ENCODE peak calls at places on chromosomes 7 and 10, in nine cellular contexts. Z, V, C, L, N, B, P, W and M are unnamed samples.

GRCh38 chr10:33286186-33286934 is 48.1 kb downstream of the NRP1 start:
- DNase-seq in Z (no peak), V (no peak), C (no peak), L (no peak), N (no peak), B (no peak), P (no peak), W (no peak), M (no peak)

GRCh38 chr10:104777086-104777799 is 136.2 kb downstream of the SORCS3 start:
- DNase-seq in Z (peak), V (no peak), C (no peak), L (no peak), N (no peak), B (no peak), P (no peak), W (no peak), M (no peak)

GRCh38 chr10:116848912-116849270 is 408 bp upstream of the ENO4 start:
- DNase-seq in Z (no peak), V (no peak), C (no peak), L (peak), N (no peak), B (no peak), P (no peak), W (no peak), M (no peak)

GRCh38 chr7:47218378-47219176 is 363.3 kb downstream of the TNS3 start:
- DNase-seq in Z (no peak), V (no peak), C (no peak), L (no peak), N (no peak), B (no peak), P (peak), W (peak), M (no peak)

GRCh38 chr10:85048644-85049043 is 720.3 kb downstream of the CCSER2 start:
- DNase-seq in Z (no peak), V (no peak), C (no peak), L (no peak), N (no peak), B (no peak), P (no peak), W (no peak), M (no peak)

GRCh38 chr10:45181483-45181882 is 133.9 kb downstream of the OR13A1 start:
- DNase-seq in Z (no peak), V (no peak), C (no peak), L (no peak), N (no peak), B (no peak), P (peak), W (no peak), M (no peak)

GRCh38 chr7:57425969-57426628 is 23.9 kb upstream of the ZNF716 start:
- DNase-seq in Z (no peak), V (no peak), C (no peak), L (no peak), N (no peak), B (no peak), P (no peak), W (no peak), M (peak)

GRCh38 chr10:123301077-123301875 is 147.1 kb downstream of the BUB3 start:
- DNase-seq in Z (peak), V (no peak), C (no peak), L (no peak), N (no peak), B (peak), P (peak), W (no peak), M (no peak)

GRCh38 chr7:95478139-95479037 is 7.4 kb upstream of the ASB4 start:
- DNase-seq in Z (peak), V (peak), C (no peak), L (peak), N (no peak), B (peak), P (peak), W (peak), M (no peak)

GRCh38 chr10:10680496-10680895 is 337.2 kb upstream of the CELF2 start:
- DNase-seq in Z (no peak), V (no peak), C (no peak), L (no peak), N (no peak), B (no peak), P (no peak), W (no peak), M (no peak)

GRCh38 chr10:16986406-16987128 is 143.0 kb downstream of the CUBN start:
- DNase-seq in Z (no peak), V (no peak), C (no peak), L (no peak), N (no peak), B (no peak), P (peak), W (peak), M (no peak)

GRCh38 chr10:34655286-34656170 is 159.6 kb downstream of the PARD3 start:
- DNase-seq in Z (peak), V (peak), C (no peak), L (no peak), N (no peak), B (peak), P (peak), W (peak), M (no peak)

GRCh38 chr7:40972426-40972825 is 730.5 kb downstream of the INHBA start:
- DNase-seq in Z (no peak), V (no peak), C (no peak), L (no peak), N (no peak), B (no peak), P (no peak), W (no peak), M (no peak)

GRCh38 chr7:74514131-74514591 is 60.5 kb downstream of the GTF2IRD1 start:
- DNase-seq in Z (no peak), V (no peak), C (no peak), L (no peak), N (no peak), B (no peak), P (no peak), W (no peak), M (no peak)

GRCh38 chr10:23065549-23065948 is 29.8 kb upstream of the MSRB2 start:
- DNase-seq in Z (no peak), V (peak), C (no peak), L (peak), N (peak), B (peak), P (peak), W (peak), M (no peak)
- TF ChIP-seq CTCF in Z (no peak), V (no peak), C (no peak), L (no peak), N (no peak), B (no peak), P (no peak), W (no peak), M (no peak)

GRCh38 chr10:5889624-5890518 is at the start of the genes ANKRD16 and FBH1:
- DNase-seq in Z (peak), V (peak), C (peak), L (peak), N (peak), B (peak), P (peak), W (peak), M (peak)
- TF ChIP-seq CTCF in Z (no peak), V (no peak), C (no peak), L (peak), N (no peak), B (no peak), P (no peak), W (no peak), M (no peak)

GRCh38 chr10:127196227-127196954 is at the start of gene INSYN2A:
- DNase-seq in Z (peak), V (no peak), C (no peak), L (peak), N (no peak), B (peak), P (peak), W (peak), M (no peak)
- TF ChIP-seq CTCF in Z (no peak), V (no peak), C (no peak), L (no peak), N (no peak), B (no peak), P (no peak), W (peak), M (no peak)

DNA sequence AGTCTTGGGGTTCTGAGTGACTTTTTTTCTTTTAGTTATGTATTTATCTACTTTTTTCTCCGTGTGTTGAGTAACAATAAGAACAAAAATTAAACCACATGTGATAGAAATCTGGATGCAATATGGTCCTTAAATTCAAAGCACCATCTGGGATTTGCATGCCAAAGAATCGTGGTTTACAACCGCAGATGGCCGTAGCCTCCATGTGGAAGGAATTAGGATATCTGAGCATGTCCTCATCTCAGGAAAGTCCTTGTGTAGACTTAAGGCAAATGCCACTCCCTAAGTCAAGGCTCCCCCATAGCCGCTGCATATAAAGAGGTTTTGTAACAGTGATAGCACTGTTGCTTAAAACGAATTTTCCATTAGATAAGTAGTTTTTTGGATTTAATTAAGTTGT is 304.0 kb downstream of the ZEB1 start:
- DNase-seq in Z (no peak), V (peak), C (no peak), L (no peak), N (no peak), B (no peak), P (peak), W (peak), M (no peak)
- TF ChIP-seq CTCF in Z (no peak), V (no peak), C (no peak), L (no peak), N (peak), B (peak), P (no peak), W (peak), M (no peak)